ENCODE peak calls at places on chromosomes 4 and X, in four cellular contexts. K, N, T and F are unnamed samples.

GRCh38 chrX:46263494-46263893 is 281.7 kb downstream of the ZNF674 start:
- DNase-seq in K (no peak), T (no peak), N (no peak), F (no peak)

GRCh38 chr4:74770511-74770910 is 23.8 kb downstream of the BTC start:
- DNase-seq in N (no peak), K (no peak), T (no peak), F (no peak)

GRCh38 chr4:124851741-124852140 is 139.2 kb upstream of the ANKRD50 start:
- DNase-seq in T (no peak), K (no peak), N (no peak), F (no peak)

GRCh38 chrX:73903941-73904340 is 340.9 kb downstream of the CHIC1 start:
- DNase-seq in T (no peak), K (no peak), N (no peak), F (no peak)

GRCh38 chr4:162506253-162506652 is 342.5 kb upstream of the FSTL5 start:
- DNase-seq in K (no peak), T (no peak), N (peak; percentile 14), F (no peak)

GRCh38 chr4:86286729-86287128 is 73.1 kb downstream of the MAPK10 start:
- DNase-seq in K (no peak), T (no peak), N (no peak), F (no peak)

GRCh38 chr4:99651370-99651769 is 6.3 kb downstream of the C4orf54 start:
- DNase-seq in T (no peak), N (no peak), K (no peak), F (no peak)

GRCh38 chrX:6448003-6448402 is 86.9 kb downstream of the VCX3A start:
- DNase-seq in N (no peak), K (no peak), T (no peak), F (no peak)

GRCh38 chr4:89356086-89356485 is 48.5 kb upstream of the GPRIN3 start:
- DNase-seq in T (no peak), K (no peak), N (no peak), F (no peak)

DNA sequence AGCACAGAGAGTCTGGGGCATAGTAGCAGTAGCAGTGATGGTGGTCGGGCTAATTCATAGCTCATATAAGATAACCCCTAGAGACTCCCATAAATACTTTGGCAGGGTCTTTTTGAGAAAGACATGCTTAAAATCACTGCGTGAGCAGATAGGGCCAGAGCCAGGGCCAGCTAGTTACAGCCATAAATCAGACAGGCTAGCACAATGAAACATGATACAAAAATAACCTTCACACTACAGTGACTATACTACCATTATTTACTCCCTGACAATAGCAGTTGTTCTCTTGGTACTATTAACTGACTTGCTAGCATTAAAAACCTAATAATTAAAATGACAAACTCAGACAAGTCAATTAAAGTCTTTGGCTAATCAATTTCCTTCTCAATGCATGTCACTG is 295.9 kb downstream of the SMARCA1 start:
- DNase-seq in T (no peak), K (no peak), N (no peak), F (no peak)
- H2AFZ ChIP-seq in T (no peak overlapping the region), K (no peak overlapping the region), N (no peak overlapping the region), F (no peak overlapping the region)

DNA sequence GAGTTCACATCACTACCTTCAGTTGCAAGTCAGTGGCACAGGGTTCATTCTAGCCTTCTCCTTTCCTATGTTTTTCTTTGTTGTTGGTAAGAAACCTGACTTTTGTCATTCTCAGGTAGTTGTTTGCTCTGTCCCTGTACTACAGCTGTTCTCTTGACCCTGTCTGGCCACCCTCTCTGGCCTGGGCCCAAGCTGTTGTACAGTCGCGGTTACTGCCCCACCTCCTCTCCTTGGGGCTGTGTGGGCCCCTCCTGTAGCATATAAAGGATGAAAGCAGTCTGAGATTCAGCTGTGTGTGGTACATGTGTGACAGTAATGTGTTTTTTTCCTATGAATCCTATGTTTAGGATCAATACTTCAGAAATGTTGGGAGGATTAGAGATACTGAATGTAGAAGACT is 12.5 kb downstream of the MOB1B start:
- DNase-seq in N (no peak), T (no peak), K (no peak), F (no peak)
- H3K79me2 ChIP-seq in N (peaks cover 92% of the 10 kb centered on the region), T (peaks cover 97% of the 10 kb centered on the region), K (peaks cover 89% of the 10 kb centered on the region), F (peaks cover 90% of the 10 kb centered on the region)

GRCh38 chr4:5784960-5785611 is 74.1 kb downstream of the EVC start:
- DNase-seq in N (no peak), T (peak; percentile 38), K (peak; percentile 55), F (no peak)

GRCh38 chr4:5780831-5781480 is 70.0 kb downstream of the EVC start:
- DNase-seq in N (peak; percentile 46), T (no peak), K (no peak), F (no peak)

GRCh38 chr4:5784021-5784420 is 73.0 kb downstream of the EVC start:
- DNase-seq in N (no peak), T (no peak), K (no peak), F (no peak)

GRCh38 chr4:5782829-5783476 is 72.0 kb downstream of the EVC start:
- DNase-seq in T (no peak), N (no peak), K (no peak), F (no peak)

DNA sequence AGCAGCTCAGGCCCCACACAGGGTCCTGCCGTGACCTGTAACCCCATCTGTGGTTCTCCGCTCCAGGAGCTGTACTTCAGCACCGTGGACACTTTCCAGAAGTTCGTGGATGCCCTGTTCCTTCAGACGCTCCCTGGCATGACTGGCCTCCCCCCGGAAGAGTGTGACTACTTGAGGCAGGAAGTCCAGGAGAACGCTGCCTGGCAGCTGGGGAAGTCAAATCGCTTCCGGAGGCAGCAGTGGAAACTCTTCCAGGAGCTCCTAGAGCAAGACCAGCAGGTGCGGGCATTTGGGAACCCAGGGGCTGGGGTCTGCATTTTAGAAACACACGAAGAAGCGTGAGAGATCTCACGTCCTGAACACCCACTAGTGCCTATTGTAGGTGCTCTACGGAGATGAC is 72.5 kb downstream of the EVC start:
- DNase-seq in T (no peak), K (no peak), N (no peak), F (no peak)
- H2AFZ ChIP-seq in T (no peak overlapping the region), K (no peak overlapping the region), N (no peak overlapping the region), F (no peak overlapping the region)

GRCh38 chrX:24017674-24018073 is 9.3 kb downstream of the KLHL15 start:
- DNase-seq in T (no peak), N (no peak), K (no peak), F (no peak)

GRCh38 chrX:24020280-24020876 is 6.6 kb downstream of the KLHL15 start:
- DNase-seq in K (no peak), N (peak; percentile 47), T (no peak), F (no peak)

GRCh38 chrX:24023972-24024664 is 2.9 kb downstream of the KLHL15 start:
- DNase-seq in K (peak; percentile 28), N (peak; percentile 52), T (no peak), F (peak; percentile 72)

GRCh38 chrX:24023538-24023937 is 3.4 kb downstream of the KLHL15 start:
- DNase-seq in N (no peak), K (no peak), T (no peak), F (no peak)

DNA sequence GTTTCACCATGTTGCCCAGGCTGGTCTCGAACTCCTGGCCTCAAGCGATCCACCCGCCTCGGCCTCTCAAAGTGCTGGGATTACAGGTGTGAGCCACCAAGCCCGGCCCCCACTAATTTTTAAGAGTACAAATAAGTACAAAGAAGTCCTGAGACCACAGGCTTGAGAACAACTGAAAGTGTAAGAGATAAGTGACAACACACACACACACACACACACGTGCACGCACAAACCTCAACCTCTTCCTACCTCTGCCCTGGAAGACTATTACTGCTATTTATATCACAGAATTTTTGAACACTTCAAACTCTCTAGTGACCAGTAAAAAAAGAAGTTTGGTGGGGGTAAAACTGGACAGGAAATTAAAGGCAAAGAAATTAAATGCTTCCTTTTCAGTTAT is 7.5 kb downstream of the KLHL15 start:
- DNase-seq in N (no peak), T (no peak), K (no peak), F (no peak)
- H3K79me2 ChIP-seq in N (peaks cover 100% of the 10 kb centered on the region), T (peaks cover 73% of the 10 kb centered on the region), K (peaks cover 100% of the 10 kb centered on the region), F (peaks cover 93% of the 10 kb centered on the region)

DNA sequence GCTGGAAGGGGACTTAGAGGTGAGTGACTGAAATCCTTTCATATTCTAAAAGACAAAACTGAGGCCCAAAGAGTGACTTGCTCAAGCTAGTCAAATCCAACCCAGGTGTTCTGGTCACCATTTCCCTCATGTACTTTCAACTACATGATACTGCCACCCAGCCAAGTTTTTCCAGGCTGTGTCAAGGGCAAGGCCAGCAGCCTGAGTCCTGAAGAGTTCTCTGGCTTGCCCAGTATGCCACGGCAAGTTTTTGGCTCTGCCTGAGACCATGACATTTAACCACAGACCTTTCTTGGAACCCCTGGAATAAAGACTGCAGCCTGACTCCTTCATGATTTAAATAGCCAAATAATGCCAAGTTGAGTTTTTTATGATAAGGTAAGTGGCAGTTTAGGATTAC is 10.7 kb upstream of the TMEM164 start:
- DNase-seq in N (no peak), T (no peak), K (no peak), F (no peak)
- H2AFZ ChIP-seq in N (no peak overlapping the region), T (no peak overlapping the region), K (no peak overlapping the region), F (no peak overlapping the region)

DNA sequence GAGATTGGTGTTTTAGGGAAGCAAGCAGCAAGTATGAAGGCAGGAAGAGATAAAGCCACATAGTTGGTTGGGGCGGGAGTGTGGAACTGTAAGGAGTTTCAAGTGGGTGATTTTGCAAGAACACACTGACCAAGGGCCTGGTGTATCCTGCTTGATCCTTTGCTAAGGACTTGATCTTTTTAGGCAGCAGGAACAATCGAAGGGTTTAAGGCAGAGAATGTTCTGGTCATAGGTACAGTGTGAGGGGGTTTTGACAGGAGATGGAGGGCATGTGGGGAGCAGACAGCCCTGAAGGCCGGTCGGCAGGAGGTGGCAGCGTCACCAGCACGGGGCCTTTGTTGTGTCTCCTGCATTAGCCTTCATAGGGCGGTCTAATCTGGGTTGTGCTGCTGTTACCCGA is 54.7 kb downstream of the FAM193A start:
- DNase-seq in T (peak; percentile 67), K (peak; percentile 74), N (peak; percentile 3), F (no peak)
- H3K79me2 ChIP-seq in T (peaks cover 100% of the 10 kb centered on the region), K (peaks cover 100% of the 10 kb centered on the region), N (peaks cover 100% of the 10 kb centered on the region), F (peaks cover 97% of the 10 kb centered on the region)

DNA sequence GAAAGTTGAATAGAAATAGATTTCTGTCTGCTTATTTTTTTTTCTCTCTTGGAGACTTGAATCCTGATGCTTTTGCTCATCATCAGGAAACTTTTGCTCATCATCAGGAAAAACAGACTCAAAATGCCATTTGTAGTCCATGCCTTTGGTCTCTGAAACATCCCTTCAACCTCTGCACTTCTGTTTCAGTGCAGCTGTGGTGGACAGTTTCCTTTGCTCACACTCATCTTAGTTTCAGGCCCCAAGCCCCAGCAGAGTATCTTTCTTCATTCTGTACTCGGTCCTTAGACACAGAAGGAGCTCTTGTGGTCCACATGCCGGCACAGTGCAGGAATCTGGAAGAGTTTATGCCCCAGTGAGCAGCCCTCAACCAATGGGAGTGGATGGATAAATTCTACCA is 337.9 kb downstream of the PPP3CA start:
- DNase-seq in T (no peak), N (no peak), K (no peak), F (no peak)
- H2AFZ ChIP-seq in T (peak overlapping the region; percentile 72), N (no peak overlapping the region), K (peak overlapping the region; percentile 57), F (no peak overlapping the region)

DNA sequence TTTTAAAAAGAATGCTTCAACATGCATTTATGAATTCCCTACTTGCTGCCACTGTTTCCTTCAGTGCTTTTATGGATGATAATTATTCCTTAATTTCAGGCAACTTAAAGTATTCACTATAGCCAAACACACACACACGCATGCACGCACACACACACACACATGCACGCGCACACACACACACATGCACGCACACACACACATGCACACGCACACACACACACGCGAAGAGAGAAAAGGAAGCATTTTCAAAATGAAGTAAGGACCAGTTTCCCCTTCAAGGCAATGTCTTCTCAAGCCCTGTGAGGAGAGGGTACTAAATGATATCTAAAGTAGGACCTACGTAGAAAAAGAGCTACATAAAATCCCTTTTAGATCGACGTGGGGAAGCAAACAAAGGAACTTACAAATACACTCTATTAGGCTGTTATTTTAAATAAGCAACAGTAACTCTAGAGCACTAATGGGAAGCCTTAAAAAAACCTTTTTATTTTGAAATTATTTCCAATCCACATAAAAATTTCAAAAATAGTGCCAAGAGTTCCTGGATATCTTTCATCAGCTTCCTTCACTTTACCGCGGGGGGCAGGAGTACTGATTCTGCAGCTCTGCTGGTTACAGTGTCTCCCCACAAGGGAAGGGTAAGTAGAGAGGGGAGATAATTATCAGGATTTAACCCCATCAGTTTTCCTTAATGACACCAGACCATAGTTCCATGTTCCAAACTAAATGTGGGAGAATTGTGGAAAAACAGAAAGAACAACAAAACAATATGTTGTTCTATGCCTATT is 13.7 kb downstream of the IRF2 start:
- DNase-seq in K (no peak), T (no peak), N (no peak), F (no peak)
- H3K79me2 ChIP-seq in K (peaks cover 19% of the 10 kb centered on the region), T (peaks cover 85% of the 10 kb centered on the region), N (peaks cover 93% of the 10 kb centered on the region), F (peaks cover 93% of the 10 kb centered on the region)